ENCODE peak calls at places on chromosomes 2 and 18, in six cellular contexts. O is A549; P is activated naive CD8-positive, alpha-beta T cell treated with anti-CD3 and anti-CD28 coated beads, Interleukin-2, amount 50 U/mL, for 24 hours; V is thoracic aorta; Y is PC-3; J is omental fat pad. Z is an unnamed sample.

GRCh38 chr18:43671431-43671830 is 394.1 kb upstream of the SYT4 start:
- ATAC-seq in Y (no peak), P (no peak), J (no peak), O (no peak), V (no peak), Z (no peak)

GRCh38 chr2:109159096-109159495 is 30.1 kb downstream of the SH3RF3 start:
- ATAC-seq in Y (no peak), P (no peak), J (no peak), V (no peak), O (no peak), Z (no peak)

GRCh38 chr2:27027211-27027651 is 5.5 kb upstream of the TMEM214 start:
- ATAC-seq in Y (no peak), V (no peak), P (no peak), J (no peak), O (no peak), Z (no peak)

GRCh38 chr18:50830544-50830943 is 10.7 kb upstream of the MRO start:
- ATAC-seq in O (no peak), Y (no peak), V (no peak), J (no peak), P (no peak), Z (no peak)

GRCh38 chr2:128710770-128711169 is 392.1 kb upstream of the HS6ST1 start:
- ATAC-seq in Y (no peak), J (no peak), O (no peak), P (no peak), V (no peak), Z (no peak)

GRCh38 chr2:202760848-202761247 is 110.7 kb downstream of the ICA1L start:
- ATAC-seq in J (no peak), V (no peak), O (no peak), Y (no peak), P (no peak), Z (no peak)

GRCh38 chr2:143415571-143415970 is 286.4 kb downstream of the ARHGAP15 start:
- ATAC-seq in P (no peak), V (no peak), O (no peak), J (no peak), Y (no peak), Z (no peak)

GRCh38 chr2:135840601-135841000 is 3.6 kb upstream of the LCT start:
- ATAC-seq in O (no peak), V (no peak), J (no peak), Y (no peak), P (no peak), Z (peak; percentile 46)

GRCh38 chr2:171807831-171808393 is 86.1 kb downstream of the SLC25A12 start:
- ATAC-seq in P (no peak), O (no peak), V (no peak), Y (no peak), J (peak; percentile 37), Z (no peak)

GRCh38 chr2:128416366-128416765 is 97.7 kb upstream of the HS6ST1 start:
- ATAC-seq in V (no peak), Y (no peak), J (no peak), O (peak; percentile 61), P (no peak), Z (no peak)

GRCh38 chr2:86552889-86553288 is 10.4 kb downstream of the CHMP3 start:
- ATAC-seq in Y (no peak), V (no peak), O (no peak), J (no peak), P (no peak), Z (no peak)

GRCh38 chr18:62973689-62974088 is 258.3 kb downstream of the PHLPP1 start:
- ATAC-seq in O (no peak), P (no peak), J (no peak), V (no peak), Y (no peak), Z (no peak)

GRCh38 chr2:61436092-61436491 is 34.8 kb downstream of the USP34 start:
- ATAC-seq in J (no peak), Y (peak; percentile 14), V (no peak), P (no peak), O (no peak), Z (no peak)

GRCh38 chr2:3237501-3237889 is 140.1 kb downstream of the EIPR1 start:
- ATAC-seq in P (no peak), J (no peak), O (no peak), V (no peak), Y (no peak), Z (no peak)

GRCh38 chr2:154608438-154608837 is 90.1 kb upstream of the KCNJ3 start:
- ATAC-seq in Y (no peak), P (no peak), V (no peak), J (no peak), O (no peak), Z (no peak)

GRCh38 chr2:238875531-238876231 is 27.8 kb downstream of the TWIST2 start:
- ATAC-seq in O (no peak), J (no peak), Y (no peak), V (no peak), P (no peak), Z (no peak)

GRCh38 chr18:58754544-58755068 is 83.3 kb downstream of the MALT1 start:
- ATAC-seq in P (peak; percentile 37), O (peak; percentile 22), Y (no peak), J (no peak), V (no peak), Z (peak; percentile 37)

GRCh38 chr2:174788291-174788929 is 24.1 kb upstream of the CHRNA1 start:
- ATAC-seq in V (no peak), J (no peak), Y (no peak), O (peak; percentile 74), P (peak; percentile 42), Z (peak; percentile 50)

GRCh38 chr2:71951067-71951436 is 196.6 kb downstream of the CYP26B1 start:
- ATAC-seq in J (no peak), V (no peak), P (no peak), Y (no peak), O (no peak), Z (no peak)

GRCh38 chr2:127633556-127634065 is 12.3 kb upstream of the GPR17 start:
- ATAC-seq in Y (no peak), J (no peak), V (no peak), P (no peak), O (no peak), Z (no peak)

GRCh38 chr2:189466656-189467055 is 25.4 kb downstream of the WDR75 start:
- ATAC-seq in V (no peak), Y (peak; percentile 40), P (no peak), J (no peak), O (peak; percentile 88), Z (no peak)

GRCh38 chr2:23637011-23637778 is 252.2 kb downstream of the KLHL29 start:
- ATAC-seq in Y (no peak), J (no peak), P (no peak), O (peak; percentile 19), V (peak; percentile 58), Z (no peak)

GRCh38 chr2:199663157-199663556 is 187.8 kb downstream of the FTCDNL1 start:
- ATAC-seq in V (no peak), J (no peak), O (no peak), Y (no peak), P (no peak), Z (no peak)

GRCh38 chr2:36695746-36696415 is 626 bp upstream of the VIT start:
- ATAC-seq in P (no peak), J (peak; percentile 72), Y (peak; percentile 95), V (no peak), O (peak; percentile 94), Z (no peak)

GRCh38 chr2:112055833-112056625 is 960 bp downstream of the TMEM87B start:
- ATAC-seq in V (no peak), Y (peak; percentile 7), O (peak; percentile 53), P (no peak), J (peak; percentile 39), Z (no peak)

GRCh38 chr2:200449149-200449548 is 60.7 kb downstream of the KCTD18 start:
- ATAC-seq in V (no peak), J (no peak), Y (no peak), O (no peak), P (no peak), Z (no peak)